ENCODE peak calls at places on chromosomes 5 and 9, in five cellular contexts. One of them, this sample, is unnamed.

GRCh38 chr5:14399054-14399657 is 182.4 kb upstream of the OTULINL start:
- DNase-seq in progenitor cell of endocrine pancreas: no peak
- DNase-seq in right lobe of liver: no peak
- DNase-seq in dorsolateral prefrontal cortex: no peak
- DNase-seq in nephron progenitor cell: no peak
- DNase-seq in this sample: peak

GRCh38 chr5:155761502-155761901 is 565.5 kb upstream of the SGCD start:
- DNase-seq in dorsolateral prefrontal cortex: no peak
- DNase-seq in progenitor cell of endocrine pancreas: no peak
- DNase-seq in right lobe of liver: no peak
- DNase-seq in nephron progenitor cell: no peak
- DNase-seq in this sample: no peak

GRCh38 chr5:82353522-82353921 is 75.4 kb upstream of the RPS23 start:
- DNase-seq in dorsolateral prefrontal cortex: no peak
- DNase-seq in right lobe of liver: no peak
- DNase-seq in progenitor cell of endocrine pancreas: no peak
- DNase-seq in nephron progenitor cell: no peak
- DNase-seq in this sample: no peak

GRCh38 chr5:151631941-151632340 is 40.8 kb upstream of the FAT2 start:
- DNase-seq in dorsolateral prefrontal cortex: no peak
- DNase-seq in right lobe of liver: no peak
- DNase-seq in progenitor cell of endocrine pancreas: no peak
- DNase-seq in nephron progenitor cell: no peak
- DNase-seq in this sample: no peak

GRCh38 chr9:109497193-109498165 is 628 bp downstream of the PTPN3 start:
- DNase-seq in nephron progenitor cell: peak
- DNase-seq in dorsolateral prefrontal cortex: no peak
- DNase-seq in right lobe of liver: no peak
- DNase-seq in progenitor cell of endocrine pancreas: no peak
- DNase-seq in this sample: no peak

GRCh38 chr9:23938908-23939307 is 112.9 kb upstream of the ELAVL2 start:
- DNase-seq in dorsolateral prefrontal cortex: no peak
- DNase-seq in nephron progenitor cell: no peak
- DNase-seq in progenitor cell of endocrine pancreas: no peak
- DNase-seq in right lobe of liver: no peak
- DNase-seq in this sample: no peak

GRCh38 chr9:131762356-131762932 is 22.6 kb upstream of the RAPGEF1 start:
- DNase-seq in dorsolateral prefrontal cortex: peak
- DNase-seq in right lobe of liver: peak
- DNase-seq in progenitor cell of endocrine pancreas: peak
- DNase-seq in nephron progenitor cell: peak
- DNase-seq in this sample: peak

GRCh38 chr9:114344692-114345091 is 15.0 kb downstream of the ORM2 start:
- DNase-seq in progenitor cell of endocrine pancreas: no peak
- DNase-seq in right lobe of liver: no peak
- DNase-seq in dorsolateral prefrontal cortex: no peak
- DNase-seq in nephron progenitor cell: no peak
- DNase-seq in this sample: no peak

GRCh38 chr9:35136866-35137265 is 21.2 kb upstream of the ATOSB start:
- DNase-seq in dorsolateral prefrontal cortex: no peak
- DNase-seq in progenitor cell of endocrine pancreas: no peak
- DNase-seq in right lobe of liver: no peak
- DNase-seq in nephron progenitor cell: no peak
- DNase-seq in this sample: no peak

GRCh38 chr9:135582541-135582940 is 21.0 kb downstream of the PAEP start:
- DNase-seq in dorsolateral prefrontal cortex: no peak
- DNase-seq in nephron progenitor cell: no peak
- DNase-seq in right lobe of liver: no peak
- DNase-seq in progenitor cell of endocrine pancreas: no peak
- DNase-seq in this sample: no peak

DNA sequence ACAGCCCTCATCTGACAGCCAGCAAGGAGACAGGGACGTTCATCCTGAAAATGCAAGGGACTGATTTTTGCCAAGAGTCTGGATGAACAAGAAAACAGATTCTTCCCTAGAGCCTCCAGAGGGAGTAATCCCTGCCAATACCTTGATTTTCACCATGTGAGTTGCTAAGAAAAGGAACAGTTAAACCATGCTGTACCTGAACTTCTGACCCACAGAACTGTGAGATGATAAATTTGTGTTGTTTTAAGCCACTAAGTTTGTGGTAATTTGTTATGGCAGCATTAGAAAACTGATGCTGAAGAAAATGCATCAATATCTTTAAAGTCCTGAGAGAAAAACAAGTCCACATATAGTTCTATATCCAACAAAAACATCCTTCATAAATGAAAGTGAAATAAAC is 153.9 kb upstream of the ADAMTSL1 start:
- DNase-seq in progenitor cell of endocrine pancreas: no peak
- DNase-seq in dorsolateral prefrontal cortex: no peak
- DNase-seq in nephron progenitor cell: no peak
- DNase-seq in right lobe of liver: no peak
- DNase-seq in this sample: no peak
- TF ChIP-seq CTCF in progenitor cell of endocrine pancreas: no peak
- TF ChIP-seq CTCF in dorsolateral prefrontal cortex: no peak
- TF ChIP-seq CTCF in nephron progenitor cell: no peak
- TF ChIP-seq CTCF in right lobe of liver: no peak
- TF ChIP-seq CTCF in this sample: no peak

DNA sequence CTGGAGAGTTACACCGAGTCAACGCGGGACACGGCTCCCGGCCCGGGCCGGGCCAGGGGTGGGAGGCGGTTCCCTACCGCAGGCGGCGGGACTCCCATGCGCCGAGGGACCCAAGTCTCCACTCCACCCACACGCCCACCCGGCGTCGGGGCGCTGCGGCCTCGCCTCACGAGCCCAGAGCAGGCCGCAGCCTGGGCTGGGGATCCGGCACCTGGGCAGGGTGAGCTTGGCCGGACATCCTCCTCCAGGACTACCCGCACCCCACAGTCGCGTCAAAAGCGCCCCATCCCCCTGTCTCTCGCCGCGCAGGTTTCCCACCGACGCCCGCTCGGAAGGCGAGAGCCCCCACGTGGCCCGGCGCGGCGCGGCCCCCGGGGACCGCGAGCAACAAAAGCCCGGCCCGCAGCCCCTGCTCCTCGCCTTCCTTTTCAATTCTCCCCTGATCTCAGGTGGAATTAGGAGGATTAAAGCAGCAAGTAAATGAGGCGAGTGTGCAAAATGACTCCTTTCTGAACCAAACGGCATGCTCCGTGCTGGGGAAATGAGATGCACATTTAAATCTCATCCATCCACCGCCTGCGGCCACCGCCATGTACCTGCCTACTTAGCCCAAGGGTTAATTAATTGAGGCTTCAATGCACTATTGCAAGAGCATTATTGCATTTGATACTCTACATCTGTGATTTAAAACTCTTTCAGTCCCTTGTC is 196.6 kb upstream of the TBCA start:
- DNase-seq in progenitor cell of endocrine pancreas: peak
- DNase-seq in right lobe of liver: peak
- DNase-seq in dorsolateral prefrontal cortex: no peak
- DNase-seq in nephron progenitor cell: peak
- DNase-seq in this sample: peak
- TF ChIP-seq CTCF in progenitor cell of endocrine pancreas: peak
- TF ChIP-seq CTCF in right lobe of liver: no peak
- TF ChIP-seq CTCF in dorsolateral prefrontal cortex: no peak
- TF ChIP-seq CTCF in nephron progenitor cell: no peak
- TF ChIP-seq CTCF in this sample: peak

GRCh38 chr9:81465468-81466002 is 223.8 kb downstream of the TLE1 start:
- DNase-seq in nephron progenitor cell: no peak
- DNase-seq in right lobe of liver: no peak
- DNase-seq in progenitor cell of endocrine pancreas: no peak
- DNase-seq in dorsolateral prefrontal cortex: no peak
- DNase-seq in this sample: no peak
- TF ChIP-seq CTCF in nephron progenitor cell: no peak
- TF ChIP-seq CTCF in right lobe of liver: peak
- TF ChIP-seq CTCF in progenitor cell of endocrine pancreas: no peak
- TF ChIP-seq CTCF in dorsolateral prefrontal cortex: no peak
- TF ChIP-seq CTCF in this sample: no peak

GRCh38 chr5:172439785-172440480 is 14.4 kb downstream of the SH3PXD2B start:
- DNase-seq in nephron progenitor cell: no peak
- DNase-seq in dorsolateral prefrontal cortex: no peak
- DNase-seq in right lobe of liver: no peak
- DNase-seq in progenitor cell of endocrine pancreas: no peak
- DNase-seq in this sample: no peak
- TF ChIP-seq CTCF in nephron progenitor cell: no peak
- TF ChIP-seq CTCF in dorsolateral prefrontal cortex: no peak
- TF ChIP-seq CTCF in right lobe of liver: no peak
- TF ChIP-seq CTCF in progenitor cell of endocrine pancreas: no peak
- TF ChIP-seq CTCF in this sample: no peak

GRCh38 chr5:139091439-139092156 is 106.6 kb downstream of the SIL1 start:
- DNase-seq in dorsolateral prefrontal cortex: no peak
- DNase-seq in right lobe of liver: no peak
- DNase-seq in progenitor cell of endocrine pancreas: no peak
- DNase-seq in nephron progenitor cell: no peak
- DNase-seq in this sample: no peak
- TF ChIP-seq CTCF in dorsolateral prefrontal cortex: peak
- TF ChIP-seq CTCF in right lobe of liver: peak
- TF ChIP-seq CTCF in progenitor cell of endocrine pancreas: no peak
- TF ChIP-seq CTCF in nephron progenitor cell: no peak
- TF ChIP-seq CTCF in this sample: peak

GRCh38 chr9:134474058-134474370 is 147.8 kb downstream of the RXRA start:
- DNase-seq in dorsolateral prefrontal cortex: no peak
- DNase-seq in nephron progenitor cell: no peak
- DNase-seq in right lobe of liver: no peak
- DNase-seq in progenitor cell of endocrine pancreas: no peak
- DNase-seq in this sample: no peak

GRCh38 chr9:134473353-134474057 is 147.2 kb downstream of the RXRA start:
- DNase-seq in dorsolateral prefrontal cortex: no peak
- DNase-seq in nephron progenitor cell: no peak
- DNase-seq in right lobe of liver: no peak
- DNase-seq in progenitor cell of endocrine pancreas: no peak
- DNase-seq in this sample: no peak

GRCh38 chr9:134476256-134476941 is 150.1 kb downstream of the RXRA start:
- DNase-seq in nephron progenitor cell: no peak
- DNase-seq in progenitor cell of endocrine pancreas: no peak
- DNase-seq in right lobe of liver: no peak
- DNase-seq in dorsolateral prefrontal cortex: no peak
- DNase-seq in this sample: no peak

GRCh38 chr9:134474656-134475050 is 148.4 kb downstream of the RXRA start:
- DNase-seq in right lobe of liver: no peak
- DNase-seq in progenitor cell of endocrine pancreas: no peak
- DNase-seq in dorsolateral prefrontal cortex: no peak
- DNase-seq in nephron progenitor cell: no peak
- DNase-seq in this sample: no peak

DNA sequence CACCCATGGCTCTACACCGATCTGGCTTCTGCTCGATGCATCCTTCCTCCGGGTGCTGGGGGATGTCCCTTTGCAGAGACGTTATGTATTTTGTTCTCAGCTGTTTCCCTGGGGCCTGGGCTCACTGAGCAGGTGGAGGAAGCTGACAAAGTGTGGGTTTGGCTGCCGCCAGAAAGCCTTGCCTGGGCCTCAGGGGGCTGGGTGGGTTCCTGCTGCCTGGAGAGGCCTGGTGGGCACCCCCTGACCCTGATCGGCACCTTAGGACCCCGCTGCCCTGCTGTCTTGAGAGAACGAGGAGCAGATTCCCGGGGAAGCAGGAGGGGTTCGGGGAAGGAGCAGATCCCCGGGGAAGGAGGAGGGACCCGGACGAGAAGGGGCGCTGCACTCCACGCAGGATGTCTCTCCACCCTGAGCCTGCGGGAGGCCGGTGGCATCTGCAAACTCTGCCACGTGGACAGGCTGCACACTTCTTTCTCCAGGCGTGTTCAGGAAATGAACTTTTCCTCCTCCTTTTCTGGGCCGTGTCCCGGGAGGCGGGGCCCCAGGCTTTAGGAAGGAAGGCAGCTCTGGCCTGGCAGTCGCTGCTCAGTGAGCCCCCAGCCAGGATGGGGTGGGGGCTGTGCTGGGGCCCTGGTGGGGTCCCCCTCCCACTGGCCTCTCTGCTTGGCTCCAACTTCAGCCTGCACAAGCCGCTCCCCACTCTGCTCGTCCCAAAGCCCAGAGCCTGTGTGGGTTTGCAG is 149.0 kb downstream of the RXRA start:
- DNase-seq in right lobe of liver: peak
- DNase-seq in dorsolateral prefrontal cortex: no peak
- DNase-seq in progenitor cell of endocrine pancreas: no peak
- DNase-seq in nephron progenitor cell: no peak
- DNase-seq in this sample: peak
- TF ChIP-seq CTCF in right lobe of liver: no peak
- TF ChIP-seq CTCF in dorsolateral prefrontal cortex: no peak
- TF ChIP-seq CTCF in progenitor cell of endocrine pancreas: no peak
- TF ChIP-seq CTCF in nephron progenitor cell: no peak
- TF ChIP-seq CTCF in this sample: no peak

DNA sequence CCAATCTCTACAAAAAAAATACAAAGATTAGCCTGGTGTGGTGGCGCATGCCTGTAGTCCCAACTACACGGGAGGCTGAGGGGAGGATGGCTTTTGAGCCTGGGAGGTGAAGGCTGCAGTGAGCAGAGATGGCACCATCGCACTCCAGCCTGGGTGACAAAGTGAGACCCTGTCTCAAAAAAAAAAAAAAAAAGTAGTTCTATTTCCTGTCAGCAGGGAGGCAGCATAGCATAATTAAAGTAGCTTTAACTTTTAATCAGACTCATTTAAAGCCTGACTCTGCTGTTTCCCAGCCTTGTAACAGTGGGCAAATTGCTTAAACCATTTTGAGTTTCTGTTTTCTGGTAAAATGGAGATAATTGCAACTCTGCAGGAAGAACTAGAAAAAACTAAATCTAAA is 31.2 kb downstream of the CNOT6 start:
- DNase-seq in progenitor cell of endocrine pancreas: no peak
- DNase-seq in dorsolateral prefrontal cortex: no peak
- DNase-seq in nephron progenitor cell: no peak
- DNase-seq in right lobe of liver: no peak
- DNase-seq in this sample: no peak
- TF ChIP-seq CTCF in progenitor cell of endocrine pancreas: no peak
- TF ChIP-seq CTCF in dorsolateral prefrontal cortex: no peak
- TF ChIP-seq CTCF in nephron progenitor cell: no peak
- TF ChIP-seq CTCF in right lobe of liver: no peak
- TF ChIP-seq CTCF in this sample: no peak

This sample was measured in GM13976.